ENCODE peak calls at places on chromosome 1, in four cellular contexts. I, Z, L and U are unnamed samples.

GRCh38 chr1:93129507-93130099 is 50.5 kb downstream of the MTF2 start:
- DNase-seq in I (no peak), Z (no peak), L (no peak), U (no peak)

GRCh38 chr1:173823776-173824314 is 628 bp upstream of the DARS2 start:
- DNase-seq in I (no peak), Z (no peak), L (no peak), U (peak)

GRCh38 chr1:115765091-115765490 is 3.4 kb downstream of the CASQ2 start:
- DNase-seq in L (no peak), I (no peak), Z (no peak), U (no peak)

GRCh38 chr1:117674521-117675400 is 68.9 kb downstream of the TENT5C start:
- DNase-seq in I (peak), L (no peak), Z (no peak), U (no peak)

GRCh38 chr1:163443863-163444262 is 122.1 kb downstream of the NUF2 start:
- DNase-seq in I (no peak), Z (no peak), L (no peak), U (no peak)

GRCh38 chr1:67793562-67793961 is 39.7 kb downstream of the GNG12 start:
- DNase-seq in I (no peak), L (no peak), Z (no peak), U (no peak)

GRCh38 chr1:44820945-44821715 is 12.8 kb downstream of the BTBD19 start:
- DNase-seq in I (no peak), L (no peak), Z (no peak), U (no peak)

GRCh38 chr1:236829085-236829484 is 34.0 kb downstream of the MTR start:
- DNase-seq in L (no peak), I (no peak), Z (no peak), U (no peak)

GRCh38 chr1:12708396-12708795 is 7.5 kb upstream of the AADACL3 start:
- DNase-seq in L (no peak), I (no peak), Z (no peak), U (no peak)

GRCh38 chr1:86774305-86775304 is 70.2 kb downstream of the SH3GLB1 start:
- DNase-seq in I (peak), L (peak), Z (peak), U (no peak)

GRCh38 chr1:158819461-158820443 is 11.4 kb upstream of the MNDA start:
- DNase-seq in Z (no peak), I (peak), L (no peak), U (no peak)

GRCh38 chr1:160096491-160097116 is 1.8 kb downstream of the IGSF8 start:
- DNase-seq in L (no peak), Z (peak), I (no peak), U (no peak)

GRCh38 chr1:102296116-102296515 is 299.4 kb upstream of the OLFM3 start:
- DNase-seq in Z (no peak), I (no peak), L (no peak), U (no peak)

GRCh38 chr1:233368106-233368783 is 40.7 kb downstream of the MAP3K21 start:
- DNase-seq in Z (no peak), L (no peak), I (no peak), U (no peak)

GRCh38 chr1:114295321-114295720 is 141.7 kb upstream of the SYT6 start:
- DNase-seq in Z (no peak), I (no peak), L (no peak), U (no peak)

GRCh38 chr1:199460933-199461332 is 566.6 kb upstream of the NR5A2 start:
- DNase-seq in I (no peak), L (no peak), Z (no peak), U (no peak)

GRCh38 chr1:171292799-171293198 is 21.2 kb upstream of the FMO4 start:
- DNase-seq in L (no peak), Z (no peak), I (no peak), U (no peak)

GRCh38 chr1:98084188-98084587 is 163.4 kb upstream of the DPYD start:
- DNase-seq in L (no peak), I (no peak), Z (no peak), U (no peak)

GRCh38 chr1:21818661-21819060 is 6.6 kb downstream of the LDLRAD2 start:
- DNase-seq in Z (no peak), I (peak), L (peak), U (no peak)

GRCh38 chr1:12056331-12056841 is 6.7 kb upstream of the TNFRSF8 start:
- DNase-seq in L (no peak), I (no peak), Z (no peak), U (no peak)

GRCh38 chr1:29709711-29710169 is 473.4 kb downstream of the PTPRU start:
- DNase-seq in Z (peak), I (no peak), L (no peak), U (no peak)

GRCh38 chr1:156502396-156502748 is 1.8 kb upstream of the MEF2D start:
- DNase-seq in L (no peak), Z (no peak), I (no peak), U (no peak)

GRCh38 chr1:70909262-70909817 is 138.3 kb downstream of the PTGER3 start:
- DNase-seq in Z (no peak), I (no peak), L (no peak), U (no peak)

GRCh38 chr1:156012051-156012817 is 8.5 kb downstream of the SSR2 start:
- DNase-seq in L (no peak), I (no peak), Z (no peak), U (no peak)

GRCh38 chr1:31064685-31065309 is 720 bp downstream of the PUM1 start:
- DNase-seq in L (peak), Z (no peak), I (peak), U (no peak)

GRCh38 chr1:237199026-237199425 is 157.0 kb downstream of the RYR2 start:
- DNase-seq in I (no peak), Z (no peak), L (no peak), U (no peak)

GRCh38 chr1:8831329-8831728 is 13.9 kb upstream of the RERE start:
- DNase-seq in I (no peak), L (no peak), Z (no peak), U (no peak)

GRCh38 chr1:8238141-8239038 is 79.5 kb upstream of the SLC45A1 start:
- DNase-seq in L (no peak), Z (no peak), I (no peak), U (no peak)